ENCODE peak calls at places on chromosomes 6 and 20, in seven cellular contexts. H is stomach, V is PC-3, N is neuronal stem cell, Q is left ventricle myocardium inferior, T is Karpas-422, I is SJCRH30. R is an unnamed sample. For H3K4me1, the result is how much of the 10 kb centered on the place peaks cover.

GRCh38 chr6:50520325-50520724 is 193.0 kb upstream of the TFAP2D start:
- DNase-seq in H (no peak), V (no peak), N (no peak), Q (no peak), T (no peak), I (no peak), R (no peak)

GRCh38 chr6:12482386-12482785 is 192.2 kb downstream of the EDN1 start:
- DNase-seq in H (no peak), V (peak), N (no peak), Q (no peak), T (no peak), I (no peak), R (no peak)

GRCh38 chr6:7050911-7051779 is 56.6 kb upstream of the RREB1 start:
- DNase-seq in H (peak), V (peak), N (peak), Q (peak), T (no peak), I (no peak), R (peak)

GRCh38 chr6:150238294-150238693 is 95.5 kb downstream of the PPP1R14C start:
- DNase-seq in H (no peak), V (peak), N (no peak), Q (peak), T (no peak), I (no peak), R (peak)

GRCh38 chr6:91271807-91272206 is 684.9 kb upstream of the MAP3K7 start:
- DNase-seq in H (no peak), V (no peak), N (no peak), Q (no peak), T (no peak), I (no peak), R (no peak)

GRCh38 chr6:117399924-117400323 is 25.8 kb downstream of the ROS1 start:
- DNase-seq in H (no peak), V (peak), N (no peak), Q (no peak), T (no peak), I (peak), R (no peak)

GRCh38 chr6:126127662-126128061 is 141.3 kb downstream of the TRMT11 start:
- DNase-seq in H (no peak), V (peak), N (no peak), Q (no peak), T (no peak), I (peak), R (no peak)

GRCh38 chr6:149075616-149076354 is 241.7 kb upstream of the TAB2 start:
- DNase-seq in H (no peak), V (peak), N (no peak), Q (no peak), T (no peak), I (no peak), R (no peak)

GRCh38 chr6:144390886-144391285 is 105.8 kb downstream of the UTRN start:
- DNase-seq in H (no peak), V (no peak), N (no peak), Q (no peak), T (no peak), I (no peak), R (no peak)

GRCh38 chr6:140174509-140174908 is 800.1 kb upstream of the CITED2 start:
- DNase-seq in H (no peak), V (peak), N (no peak), Q (no peak), T (no peak), I (peak), R (no peak)

GRCh38 chr6:132614554-132614953 is 9.5 kb downstream of the TAAR2 start:
- DNase-seq in H (no peak), V (peak), N (no peak), Q (no peak), T (no peak), I (no peak), R (no peak)

GRCh38 chr20:21301940-21302644 is 1.0 kb upstream of the XRN2 start:
- DNase-seq in H (no peak), V (no peak), N (no peak), Q (no peak), T (no peak), I (peak), R (no peak)

GRCh38 chr20:64099880-64100565 is 7.3 kb downstream of the NPBWR2 start:
- DNase-seq in H (no peak), V (no peak), N (no peak), Q (no peak), T (peak), I (no peak), R (peak)

GRCh38 chr20:58965270-58966064 is 15.6 kb upstream of the NELFCD start:
- DNase-seq in H (no peak), V (no peak), N (no peak), Q (no peak), T (no peak), I (no peak), R (no peak)

GRCh38 chr20:32539063-32539816 is 45.9 kb downstream of the NOL4L start:
- DNase-seq in H (no peak), V (no peak), N (no peak), Q (no peak), T (no peak), I (no peak), R (no peak)

GRCh38 chr20:18224968-18225568 is 63.3 kb upstream of the ZNF133 start:
- DNase-seq in H (peak), V (peak), N (peak), Q (peak), T (no peak), I (peak), R (peak)

GRCh38 chr6:111992851-111993250 is 61.1 kb upstream of the CCN6 start:
- DNase-seq in H (no peak), V (peak), N (no peak), Q (no peak), T (no peak), I (no peak), R (no peak)

GRCh38 chr6:81788748-81789147 is 36.3 kb upstream of the TENT5A start:
- DNase-seq in H (no peak), V (no peak), N (no peak), Q (no peak), T (no peak), I (no peak), R (no peak)

GRCh38 chr6:47897233-47897632 is 115.4 kb downstream of the OPN5 start:
- DNase-seq in H (no peak), V (no peak), N (no peak), Q (no peak), T (no peak), I (no peak), R (no peak)

GRCh38 chr20:10469599-10469998 is 34.5 kb downstream of the SLX4IP start:
- DNase-seq in H (no peak), V (peak), N (peak), Q (no peak), T (peak), I (peak), R (peak)

GRCh38 chr20:11919571-11919970 is 1.9 kb downstream of the BTBD3 start:
- DNase-seq in H (no peak), V (no peak), N (no peak), Q (no peak), T (no peak), I (no peak), R (no peak)

GRCh38 chr6:22752522-22752921 is 183.2 kb downstream of the HDGFL1 start:
- DNase-seq in H (no peak), V (no peak), N (no peak), Q (no peak), T (no peak), I (no peak), R (no peak)

GRCh38 chr6:4280721-4281120 is 145.3 kb upstream of the ECI2 start:
- DNase-seq in H (no peak), V (peak), N (no peak), Q (no peak), T (peak), I (no peak), R (no peak)

GRCh38 chr20:12047838-12048432 is 130.2 kb downstream of the BTBD3 start:
- DNase-seq in H (no peak), V (peak), N (no peak), Q (no peak), T (no peak), I (no peak), R (no peak)

GRCh38 chr6:170423030-170423429 is 116.5 kb downstream of the FAM120B start:
- DNase-seq in H (no peak), V (no peak), N (no peak), Q (no peak), T (no peak), I (no peak), R (no peak)

GRCh38 chr6:134816780-134817179 is 133.1 kb downstream of the ALDH8A1 start:
- DNase-seq in H (no peak), V (peak), N (no peak), Q (no peak), T (no peak), I (no peak), R (no peak)

GRCh38 chr20:64049060-64049886 is at the start of gene SOX18:
- DNase-seq in H (no peak), V (peak), N (no peak), Q (peak), T (no peak), I (no peak), R (peak)

GRCh38 chr6:4814212-4814611 is 38.0 kb downstream of the CDYL start:
- DNase-seq in H (no peak), V (no peak), N (no peak), Q (no peak), T (no peak), I (no peak), R (no peak)

GRCh38 chr6:160391419-160392116 is 43.4 kb downstream of the SLC22A3 start:
- DNase-seq in H (no peak), V (peak), N (no peak), Q (no peak), T (no peak), I (peak), R (no peak)

GRCh38 chr20:48722737-48723191 is 105.0 kb downstream of the PREX1 start:
- DNase-seq in H (peak), V (peak), N (no peak), Q (no peak), T (no peak), I (peak), R (no peak)

GRCh38 chr20:49344975-49345374 is 67.1 kb upstream of the ZNFX1 start:
- DNase-seq in H (no peak), V (peak), N (no peak), Q (peak), T (no peak), I (peak), R (no peak)

GRCh38 chr20:9397928-9398327 is 116.5 kb upstream of the LAMP5 start:
- DNase-seq in H (no peak), V (no peak), N (no peak), Q (no peak), T (peak), I (no peak), R (no peak)

GRCh38 chr20:50450961-50451752 is 59.0 kb upstream of the PTPN1 start:
- DNase-seq in H (peak), V (no peak), N (no peak), Q (no peak), T (no peak), I (peak), R (no peak)

GRCh38 chr6:149615805-149616204 is 32.7 kb downstream of the KATNA1 start:
- DNase-seq in H (no peak), V (no peak), N (no peak), Q (no peak), T (no peak), I (no peak), R (no peak)

GRCh38 chr6:40037271-40037670 is 103.0 kb upstream of the MOCS1 start:
- DNase-seq in H (no peak), V (no peak), N (no peak), Q (no peak), T (no peak), I (no peak), R (no peak)

GRCh38 chr6:137637161-137637560 is 143.0 kb upstream of the OLIG3 start:
- DNase-seq in H (no peak), V (peak), N (no peak), Q (no peak), T (no peak), I (peak), R (no peak)

GRCh38 chr6:168877821-168878282 is 375.8 kb downstream of the THBS2 start:
- DNase-seq in H (peak), V (peak), N (no peak), Q (no peak), T (no peak), I (no peak), R (no peak)

GRCh38 chr6:57324538-57324937 is 7.1 kb downstream of the PRIM2 start:
- DNase-seq in H (no peak), V (peak), N (no peak), Q (no peak), T (peak), I (peak), R (no peak)

GRCh38 chr6:1770435-1770843 is 160.7 kb downstream of the FOXC1 start:
- DNase-seq in H (no peak), V (peak), N (no peak), Q (no peak), T (no peak), I (peak), R (no peak)

GRCh38 chr6:1765160-1765900 is 155.6 kb downstream of the FOXC1 start:
- DNase-seq in H (peak), V (no peak), N (no peak), Q (no peak), T (no peak), I (no peak), R (no peak)

GRCh38 chr6:1766663-1767062 is 156.9 kb downstream of the FOXC1 start:
- DNase-seq in H (peak), V (peak), N (no peak), Q (peak), T (no peak), I (peak), R (peak)

GRCh38 chr6:1764584-1764983 is 154.9 kb downstream of the FOXC1 start:
- DNase-seq in H (no peak), V (no peak), N (no peak), Q (no peak), T (no peak), I (no peak), R (no peak)

DNA sequence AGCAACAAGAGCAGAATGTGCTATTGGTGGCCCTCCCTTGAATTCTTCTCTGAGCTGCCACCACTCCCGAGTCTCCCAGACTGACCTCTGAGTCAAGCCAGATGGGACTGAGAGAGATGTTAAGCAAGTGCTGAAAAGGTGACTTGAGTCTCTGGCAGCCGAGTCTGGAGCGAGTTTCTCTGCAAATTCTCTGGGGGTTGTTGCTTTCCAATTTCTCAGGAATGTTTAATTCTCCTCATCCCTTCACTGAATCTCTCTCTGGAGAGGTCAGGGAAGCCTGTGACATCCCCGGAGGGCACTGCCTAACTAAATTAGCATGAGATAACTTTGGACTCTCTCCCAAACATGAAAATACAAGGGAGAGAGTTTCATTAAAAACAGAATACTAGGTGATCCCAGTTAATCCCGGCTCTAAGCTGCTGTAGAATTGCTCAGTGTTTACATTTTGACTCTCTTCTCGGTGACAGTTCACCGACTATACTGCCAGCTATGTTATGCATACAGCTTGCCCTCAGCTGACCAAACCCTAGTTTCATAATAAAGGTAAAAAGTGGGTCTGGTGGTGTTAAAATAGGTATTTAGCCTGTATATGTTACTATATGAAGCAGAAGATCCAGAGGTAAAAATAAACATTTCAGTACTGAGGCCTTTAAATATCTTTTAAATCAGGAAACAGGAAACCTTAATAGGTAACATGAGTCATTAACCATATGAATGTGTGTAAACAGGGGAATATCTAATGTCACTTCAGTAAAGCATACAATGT is 157.9 kb downstream of the FOXC1 start:
- DNase-seq in H (no peak), V (peak), N (no peak), Q (peak), T (no peak), I (peak), R (peak)
- H3K4me1 ChIP-seq in H (half or more), V (half or more), N (under half), Q (under half), T (under half), I (under half), R (under half)

GRCh38 chr6:151400473-151400872 is 9.1 kb upstream of the ZBTB2 start:
- DNase-seq in H (no peak), V (peak), N (no peak), Q (no peak), T (no peak), I (no peak), R (no peak)
- H3K4me1 ChIP-seq in H (half or more), V (under half), N (under half), Q (under half), T (under half), I (under half), R (under half)

GRCh38 chr6:35043381-35043780 is 97.8 kb downstream of the TCP11 start:
- DNase-seq in H (no peak), V (no peak), N (no peak), Q (no peak), T (no peak), I (no peak), R (no peak)

GRCh38 chr6:35040398-35040797 is 100.7 kb downstream of the TCP11 start:
- DNase-seq in H (no peak), V (no peak), N (no peak), Q (no peak), T (no peak), I (no peak), R (no peak)

GRCh38 chr6:35042041-35042440 is 99.1 kb downstream of the TCP11 start:
- DNase-seq in H (no peak), V (no peak), N (no peak), Q (no peak), T (no peak), I (no peak), R (no peak)

GRCh38 chr6:35042451-35042850 is 98.7 kb downstream of the TCP11 start:
- DNase-seq in H (no peak), V (no peak), N (no peak), Q (no peak), T (no peak), I (no peak), R (no peak)

GRCh38 chr6:35041086-35041855 is 99.9 kb downstream of the TCP11 start:
- DNase-seq in H (no peak), V (no peak), N (no peak), Q (no peak), T (no peak), I (peak), R (no peak)
- H3K4me1 ChIP-seq in H (half or more), V (under half), N (under half), Q (half or more), T (under half), I (under half), R (under half)

DNA sequence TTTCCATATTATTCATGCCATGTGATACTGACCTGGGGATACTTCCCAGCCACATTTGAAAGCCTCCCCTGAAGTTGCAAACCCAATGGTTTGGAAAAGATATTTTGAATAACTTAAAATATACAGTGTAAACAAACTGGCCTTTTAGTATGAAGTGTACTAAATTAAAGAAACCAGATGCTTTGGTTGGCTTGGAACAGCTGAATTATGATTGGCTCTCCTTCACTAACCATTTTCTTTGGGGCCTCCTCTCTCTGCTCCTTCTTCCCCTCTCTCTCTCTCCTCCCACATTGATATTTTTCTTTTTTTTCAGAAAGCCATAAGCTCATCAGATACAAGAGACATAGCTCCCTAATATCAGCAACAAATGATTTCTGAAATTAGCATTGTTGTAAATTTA is 166.6 kb downstream of the MTFR2 start:
- DNase-seq in H (no peak), V (no peak), N (no peak), Q (no peak), T (no peak), I (no peak), R (no peak)
- H3K4me1 ChIP-seq in H (under half), V (under half), N (under half), Q (half or more), T (under half), I (under half), R (under half)

GRCh38 chr6:85459224-85459901 is 9.5 kb downstream of the NT5E start:
- DNase-seq in H (no peak), V (peak), N (no peak), Q (no peak), T (no peak), I (no peak), R (no peak)

GRCh38 chr6:85460154-85460950 is 10.5 kb downstream of the NT5E start:
- DNase-seq in H (no peak), V (no peak), N (no peak), Q (no peak), T (no peak), I (no peak), R (no peak)

GRCh38 chr6:85461806-85462185 is 11.9 kb downstream of the NT5E start:
- DNase-seq in H (no peak), V (no peak), N (no peak), Q (no peak), T (no peak), I (no peak), R (no peak)

GRCh38 chr6:85462673-85463072 is 12.8 kb downstream of the NT5E start:
- DNase-seq in H (no peak), V (no peak), N (no peak), Q (no peak), T (no peak), I (no peak), R (no peak)

GRCh38 chr6:85460951-85461805 is 11.3 kb downstream of the NT5E start:
- DNase-seq in H (no peak), V (peak), N (no peak), Q (no peak), T (no peak), I (no peak), R (no peak)
- H3K4me1 ChIP-seq in H (half or more), V (half or more), N (under half), Q (under half), T (under half), I (under half), R (under half)

GRCh38 chr6:32847795-32848194 is 3.9 kb upstream of the PSMB8 start:
- DNase-seq in H (no peak), V (no peak), N (no peak), Q (no peak), T (no peak), I (no peak), R (no peak)
- H3K4me1 ChIP-seq in H (half or more), V (under half), N (under half), Q (half or more), T (half or more), I (under half), R (under half)

DNA sequence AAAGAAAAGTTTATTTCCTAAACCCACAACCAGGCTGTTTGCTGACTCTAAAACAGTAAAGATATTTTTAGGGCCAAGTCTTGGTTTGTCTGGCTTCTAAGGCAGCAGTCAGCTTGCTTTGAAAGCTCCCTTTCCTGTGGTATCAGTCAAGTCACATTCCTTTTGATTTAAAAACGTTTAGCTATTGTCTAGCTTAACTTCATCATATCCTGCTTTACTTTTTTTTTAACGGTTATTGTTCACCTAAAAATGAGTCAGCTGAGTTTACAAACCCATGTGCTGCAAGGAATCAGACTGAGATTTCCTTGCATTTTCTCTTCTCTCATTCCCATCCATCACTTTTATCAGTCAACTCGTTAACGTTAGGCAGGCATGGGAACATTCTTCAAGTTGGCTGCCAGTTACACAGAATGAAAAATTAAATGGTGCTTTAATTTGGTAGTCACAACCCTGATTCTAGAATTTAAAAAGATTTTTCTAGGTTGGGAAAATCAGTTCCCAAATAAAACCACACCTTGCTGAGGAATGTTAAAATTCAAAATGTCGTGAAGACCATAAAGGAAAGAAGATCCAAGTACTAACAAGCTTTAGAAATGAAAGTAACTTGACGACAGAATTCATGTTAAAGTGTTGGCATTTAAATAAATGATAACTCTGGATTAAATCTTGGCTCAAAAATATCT is 45.9 kb downstream of the ELOVL5 start:
- DNase-seq in H (no peak), V (peak), N (no peak), Q (no peak), T (no peak), I (no peak), R (no peak)
- H3K4me1 ChIP-seq in H (half or more), V (half or more), N (under half), Q (half or more), T (under half), I (under half), R (under half)

R was measured in BE2C.